ENCODE peak calls at places on chromosomes 13 and 19, in seven cellular contexts. One of them, this sample, is unnamed.
A peak's percentile ranks its signal among the peaks of the same experiment; 100 is the strongest.

GRCh38 chr13:27481766-27482165 is 31.4 kb upstream of the MTIF3 start:
- DNase-seq in heart right ventricle: no peak
- DNase-seq in uterus: peak; percentile 15
- DNase-seq in NCI-H345: peak; percentile 37
- DNase-seq in activated CD8-positive, alpha-beta memory T cell treated with anti-CD3 and anti-CD28 coated beads for 1 hour: no peak
- DNase-seq in H54: peak; percentile 17
- DNase-seq in ureter: no peak
- DNase-seq in this sample: no peak

GRCh38 chr13:74206061-74206561 is 71.9 kb upstream of the KLF12 start:
- DNase-seq in heart right ventricle: no peak
- DNase-seq in uterus: no peak
- DNase-seq in NCI-H345: no peak
- DNase-seq in activated CD8-positive, alpha-beta memory T cell treated with anti-CD3 and anti-CD28 coated beads for 1 hour: no peak
- DNase-seq in H54: no peak
- DNase-seq in ureter: no peak
- DNase-seq in this sample: peak; percentile 39

GRCh38 chr13:103273825-103274224 is 207.6 kb upstream of the SLC10A2 start:
- DNase-seq in heart right ventricle: no peak
- DNase-seq in uterus: no peak
- DNase-seq in NCI-H345: no peak
- DNase-seq in activated CD8-positive, alpha-beta memory T cell treated with anti-CD3 and anti-CD28 coated beads for 1 hour: no peak
- DNase-seq in H54: no peak
- DNase-seq in ureter: no peak
- DNase-seq in this sample: no peak

GRCh38 chr13:91242652-91243051 is 104.8 kb upstream of the MIR17HG start:
- DNase-seq in heart right ventricle: no peak
- DNase-seq in uterus: no peak
- DNase-seq in NCI-H345: no peak
- DNase-seq in activated CD8-positive, alpha-beta memory T cell treated with anti-CD3 and anti-CD28 coated beads for 1 hour: no peak
- DNase-seq in H54: no peak
- DNase-seq in ureter: no peak
- DNase-seq in this sample: no peak

GRCh38 chr19:42185281-42185680 is 32.2 kb downstream of the DEDD2 start:
- DNase-seq in heart right ventricle: no peak
- DNase-seq in uterus: no peak
- DNase-seq in NCI-H345: no peak
- DNase-seq in activated CD8-positive, alpha-beta memory T cell treated with anti-CD3 and anti-CD28 coated beads for 1 hour: no peak
- DNase-seq in H54: no peak
- DNase-seq in ureter: no peak
- DNase-seq in this sample: no peak

GRCh38 chr19:18601875-18602274 is 4.7 kb downstream of the CRLF1 start:
- DNase-seq in heart right ventricle: no peak
- DNase-seq in uterus: no peak
- DNase-seq in NCI-H345: no peak
- DNase-seq in activated CD8-positive, alpha-beta memory T cell treated with anti-CD3 and anti-CD28 coated beads for 1 hour: no peak
- DNase-seq in H54: no peak
- DNase-seq in ureter: no peak
- DNase-seq in this sample: no peak

GRCh38 chr19:51024924-51025323 is 1.5 kb downstream of the KLK11 start:
- DNase-seq in heart right ventricle: no peak
- DNase-seq in uterus: no peak
- DNase-seq in NCI-H345: no peak
- DNase-seq in activated CD8-positive, alpha-beta memory T cell treated with anti-CD3 and anti-CD28 coated beads for 1 hour: no peak
- DNase-seq in H54: no peak
- DNase-seq in ureter: no peak
- DNase-seq in this sample: no peak

GRCh38 chr13:20828540-20829364 is 55.0 kb upstream of the EEF1AKMT1 start:
- DNase-seq in heart right ventricle: peak; percentile 52
- DNase-seq in uterus: peak; percentile 39
- DNase-seq in NCI-H345: peak; percentile 31
- DNase-seq in activated CD8-positive, alpha-beta memory T cell treated with anti-CD3 and anti-CD28 coated beads for 1 hour: no peak
- DNase-seq in H54: no peak
- DNase-seq in ureter: no peak
- DNase-seq in this sample: peak; percentile 43

This sample was measured in RCC 7860.